ENCODE peak calls at places on chromosomes 2 and 18, in ten cellular contexts. X is HCT116; Q is HCEC 1CT; H is skeletal muscle cell; T is OCI-LY7; C is type B pancreatic cell; J is fibroblast of lung; D is HEK293T; Y is effector memory CD8-positive, alpha-beta T cell; L is activated T-cell treated with anti-CD3 and anti-CD28 coated beads, Interleukin-2, amount 50 U/mL, for 48 hours. F is an unnamed sample.

GRCh38 chr2:225354281-225354774 is 45.2 kb upstream of the NYAP2 start:
- DNase-seq in X (peak; percentile 4), Q (peak; percentile 75), H (peak; percentile 43), T (no peak), C (no peak), J (no peak), D (no peak), Y (no peak), L (no peak), F (no peak)

GRCh38 chr2:170816499-170817246 is at the start of gene GAD1:
- DNase-seq in X (peak; percentile 39), Q (peak; percentile 69), H (no peak), T (no peak), C (no peak), J (peak; percentile 49), D (peak; percentile 74), Y (no peak), L (peak; percentile 80), F (peak; percentile 42)

GRCh38 chr2:64854773-64855237 is 134.4 kb upstream of the SLC1A4 start:
- DNase-seq in X (no peak), Q (peak; percentile 74), H (no peak), T (no peak), C (no peak), J (no peak), D (no peak), Y (no peak), L (no peak), F (no peak)

GRCh38 chr2:25368650-25369049 is 26.9 kb upstream of the DNMT3A start:
- DNase-seq in X (no peak), Q (no peak), H (no peak), T (no peak), C (no peak), J (no peak), D (no peak), Y (no peak), L (no peak), F (no peak)

GRCh38 chr18:22709288-22710060 is 223.7 kb upstream of the RBBP8 start:
- DNase-seq in X (no peak), Q (no peak), H (peak; percentile 51), T (no peak), C (no peak), J (no peak), D (no peak), Y (no peak), L (no peak), F (no peak)

GRCh38 chr2:145958611-145959010 is 1438.7 kb upstream of the ZEB2 start:
- DNase-seq in X (no peak), Q (no peak), H (no peak), T (no peak), C (no peak), J (no peak), D (no peak), Y (no peak), L (no peak), F (no peak)

GRCh38 chr2:225002039-225002655 is 40.1 kb downstream of the DOCK10 start:
- DNase-seq in X (peak; percentile 43), Q (peak; percentile 75), H (no peak), T (peak; percentile 86), C (no peak), J (peak; percentile 89), D (peak; percentile 50), Y (peak; percentile 69), L (peak; percentile 66), F (peak; percentile 42)

GRCh38 chr2:2892892-2893291 is 484.7 kb downstream of the EIPR1 start:
- DNase-seq in X (no peak), Q (no peak), H (no peak), T (no peak), C (no peak), J (no peak), D (no peak), Y (no peak), L (no peak), F (no peak)

GRCh38 chr2:69624611-69625010 is 18.9 kb downstream of the AAK1 start:
- DNase-seq in X (no peak), Q (no peak), H (no peak), T (no peak), C (no peak), J (no peak), D (no peak), Y (no peak), L (no peak), F (no peak)

GRCh38 chr2:201411421-201411820 is 39.8 kb downstream of the TRAK2 start:
- DNase-seq in X (no peak), Q (peak; percentile 18), H (peak; percentile 78), T (no peak), C (no peak), J (peak; percentile 41), D (no peak), Y (no peak), L (no peak), F (no peak)

GRCh38 chr18:50700245-50701165 is 119.3 kb downstream of the MRO start:
- DNase-seq in X (no peak), Q (no peak), H (no peak), T (no peak), C (no peak), J (no peak), D (no peak), Y (no peak), L (no peak), F (no peak)

GRCh38 chr18:61619783-61620182 is 273.0 kb downstream of the RNF152 start:
- DNase-seq in X (no peak), Q (no peak), H (no peak), T (no peak), C (no peak), J (no peak), D (no peak), Y (no peak), L (no peak), F (no peak)

GRCh38 chr2:217599906-217600305 is 402.9 kb downstream of the TNS1 start:
- DNase-seq in X (no peak), Q (no peak), H (no peak), T (no peak), C (no peak), J (no peak), D (no peak), Y (no peak), L (no peak), F (no peak)

GRCh38 chr2:226796840-226797288 is 2.8 kb downstream of the IRS1 start:
- DNase-seq in X (no peak), Q (peak; percentile 71), H (no peak), T (peak; percentile 38), C (no peak), J (peak; percentile 81), D (no peak), Y (no peak), L (no peak), F (no peak)